ENCODE peak calls at places on chromosomes 1 and 21, in nine cellular contexts. U is spleen, T is uterus, Q is body of pancreas, Z is esophagus squamous epithelium, J is tibial nerve, K is suprapubic skin, Y is endothelial cell of umbilical vein, A is adrenal gland. D is an unnamed sample.
A peak's percentile ranks its signal among the peaks of the same experiment; 100 is the strongest.

GRCh38 chr1:157249326-157249725 is 111.1 kb upstream of the ETV3 start:
- DNase-seq in U (no peak), T (no peak), Q (no peak), Z (no peak), J (no peak), K (no peak), Y (peak; percentile 4), A (no peak), D (no peak)

GRCh38 chr1:115432061-115432460 is 94.0 kb upstream of the NGF start:
- DNase-seq in U (no peak), T (no peak), Q (no peak), Z (no peak), J (no peak), K (no peak), Y (no peak), A (no peak), D (no peak)

GRCh38 chr21:43919283-43919682 is 54.3 kb downstream of the AGPAT3 start:
- DNase-seq in U (no peak), T (no peak), Q (no peak), Z (no peak), J (no peak), K (no peak), Y (no peak), A (no peak), D (no peak)

GRCh38 chr1:235074335-235075120 is 54.1 kb downstream of the TOMM20 start:
- DNase-seq in U (peak; percentile 74), T (peak; percentile 58), Q (peak; percentile 63), Z (no peak), J (no peak), K (peak; percentile 84), Y (peak; percentile 78), A (no peak), D (no peak)

GRCh38 chr1:155008015-155008941 is 5.7 kb downstream of the ZBTB7B start:
- DNase-seq in U (peak; percentile 89), T (no peak), Q (no peak), Z (no peak), J (no peak), K (no peak), Y (no peak), A (no peak), D (no peak)

GRCh38 chr21:26389971-26390641 is 183.0 kb downstream of the CYYR1 start:
- DNase-seq in U (no peak), T (no peak), Q (no peak), Z (no peak), J (no peak), K (no peak), Y (peak; percentile 38), A (no peak), D (no peak)

GRCh38 chr1:91621907-91622306 is 121.3 kb downstream of the CDC7 start:
- DNase-seq in U (no peak), T (no peak), Q (no peak), Z (no peak), J (no peak), K (no peak), Y (peak; percentile 59), A (no peak), D (no peak)

GRCh38 chr1:145751491-145752021 is 32.3 kb downstream of the CD160 start:
- DNase-seq in U (no peak), T (no peak), Q (no peak), Z (no peak), J (peak; percentile 7), K (no peak), Y (peak; percentile 72), A (no peak), D (peak; percentile 19)

GRCh38 chr1:214337536-214337935 is 56.6 kb downstream of the SMYD2 start:
- DNase-seq in U (no peak), T (no peak), Q (no peak), Z (no peak), J (no peak), K (no peak), Y (peak; percentile 42), A (no peak), D (no peak)

GRCh38 chr1:145792484-145792883 is 31.4 kb downstream of the RNF115 start:
- DNase-seq in U (no peak), T (no peak), Q (no peak), Z (no peak), J (no peak), K (no peak), Y (no peak), A (no peak), D (no peak)

GRCh38 chr1:27966402-27967105 is 6.8 kb downstream of the XKR8 start:
- DNase-seq in U (no peak), T (no peak), Q (no peak), Z (no peak), J (no peak), K (no peak), Y (no peak), A (no peak), D (peak; percentile 22)

GRCh38 chr1:155318082-155318481 is 2.6 kb upstream of the RUSC1 start:
- DNase-seq in U (no peak), T (no peak), Q (no peak), Z (no peak), J (no peak), K (no peak), Y (no peak), A (no peak), D (no peak)

GRCh38 chr21:34593423-34593822 is 21.5 kb downstream of the RCAN1 start:
- DNase-seq in U (no peak), T (no peak), Q (peak; percentile 75), Z (no peak), J (no peak), K (no peak), Y (no peak), A (no peak), D (no peak)

GRCh38 chr1:61910035-61910434 is 167.8 kb downstream of the PATJ start:
- DNase-seq in U (no peak), T (no peak), Q (no peak), Z (no peak), J (no peak), K (no peak), Y (no peak), A (no peak), D (no peak)

GRCh38 chr1:100463809-100464424 is 74.0 kb upstream of the GPR88 start:
- DNase-seq in U (peak; percentile 88), T (no peak), Q (peak; percentile 56), Z (no peak), J (peak; percentile 47), K (no peak), Y (peak; percentile 48), A (peak; percentile 61), D (peak; percentile 39)

GRCh38 chr21:38660333-38661295 is 145.1 kb upstream of the ETS2 start:
- DNase-seq in U (no peak), T (peak; percentile 17), Q (no peak), Z (no peak), J (no peak), K (no peak), Y (no peak), A (peak; percentile 14), D (no peak)

GRCh38 chr1:84998642-84999280 is 1.8 kb upstream of the MCOLN2 start:
- DNase-seq in U (peak; percentile 75), T (no peak), Q (no peak), Z (no peak), J (no peak), K (no peak), Y (no peak), A (no peak), D (no peak)

GRCh38 chr1:205488074-205488723 is 16.3 kb upstream of the CDK18 start:
- DNase-seq in U (no peak), T (peak; percentile 48), Q (peak; percentile 61), Z (no peak), J (peak; percentile 15), K (no peak), Y (peak; percentile 47), A (peak; percentile 67), D (peak; percentile 68)

GRCh38 chr1:226821719-226822085 is 48.7 kb upstream of the PSEN2 start:
- DNase-seq in U (no peak), T (no peak), Q (no peak), Z (no peak), J (peak; percentile 28), K (no peak), Y (peak; percentile 59), A (no peak), D (no peak)

GRCh38 chr1:52751589-52752306 is 25.5 kb downstream of the ZYG11B start:
- DNase-seq in U (no peak), T (peak; percentile 18), Q (peak; percentile 38), Z (no peak), J (no peak), K (no peak), Y (peak; percentile 85), A (peak; percentile 69), D (no peak)

GRCh38 chr1:147717706-147718097 is 42.7 kb downstream of the GJA5 start:
- DNase-seq in U (no peak), T (no peak), Q (no peak), Z (no peak), J (no peak), K (no peak), Y (no peak), A (no peak), D (no peak)
- TF ChIP-seq POLR2A in U (no peak), T (no peak), Q (no peak), Z (no peak), J (no peak), K (no peak), Y (no peak), A (no peak), D (no peak)

DNA sequence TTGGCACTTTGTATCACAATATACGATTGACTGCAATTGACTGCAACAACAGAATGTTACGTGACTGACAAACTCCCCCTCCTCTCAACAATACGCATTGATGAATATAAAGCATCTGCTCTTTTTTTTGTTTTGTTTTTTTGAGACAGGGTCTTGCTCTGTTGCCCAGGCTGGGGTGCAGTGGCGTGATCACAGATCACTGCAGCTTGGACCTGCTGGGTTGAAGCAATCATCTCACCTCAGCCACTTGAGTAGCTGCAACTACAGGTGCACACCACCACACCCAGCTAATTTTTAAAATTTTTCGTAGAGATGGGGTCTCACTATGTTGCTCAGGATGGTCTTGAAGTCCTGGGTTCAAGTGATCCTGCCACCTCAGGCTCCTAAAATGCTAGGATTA is 21.3 kb upstream of the CEP85 start:
- DNase-seq in U (no peak), T (no peak), Q (no peak), Z (no peak), J (no peak), K (no peak), Y (no peak), A (no peak), D (no peak)
- TF ChIP-seq POLR2A in U (no peak), T (no peak), Q (no peak), Z (no peak), J (no peak), K (no peak), Y (no peak), A (no peak), D (no peak)

DNA sequence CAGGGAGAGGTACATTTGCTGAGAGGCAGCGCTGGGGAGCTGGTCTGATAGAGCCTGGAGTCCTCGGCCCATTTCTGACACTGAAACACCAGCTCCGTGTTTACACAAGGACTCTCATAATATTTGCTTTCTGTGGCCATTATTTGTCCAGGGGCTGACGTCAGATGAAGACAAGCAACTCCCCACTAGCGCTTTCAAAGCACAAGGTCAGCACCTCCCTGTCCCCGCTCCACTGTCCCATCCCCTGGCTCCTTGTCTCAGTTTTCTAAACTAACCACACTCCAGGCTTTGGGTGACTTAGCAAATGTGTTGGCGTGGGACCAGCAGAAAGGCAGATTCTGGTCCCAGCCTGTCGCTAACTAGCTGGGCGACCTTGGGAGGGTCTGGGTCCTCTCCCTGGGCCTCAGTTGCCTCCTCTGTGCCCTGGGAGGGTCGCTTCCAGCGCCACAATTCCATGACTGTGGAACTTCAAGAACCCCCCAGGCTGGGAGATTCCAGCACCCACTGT is 37.4 kb upstream of the ZBTB40 start:
- DNase-seq in U (no peak), T (no peak), Q (peak; percentile 93), Z (no peak), J (no peak), K (no peak), Y (no peak), A (peak; percentile 86), D (no peak)
- TF ChIP-seq POLR2A in U (no peak), T (no peak), Q (peak; percentile 31), Z (no peak), J (no peak), K (no peak), Y (no peak), A (no peak), D (no peak)

GRCh38 chr1:41381691-41382530 is 20.7 kb downstream of the FOXO6 start:
- DNase-seq in U (no peak), T (no peak), Q (peak; percentile 56), Z (no peak), J (peak; percentile 19), K (no peak), Y (peak; percentile 17), A (no peak), D (no peak)
- TF ChIP-seq POLR2A in U (no peak), T (peak; percentile 55), Q (peak; percentile 13), Z (no peak), J (peak; percentile 23), K (peak; percentile 27), Y (peak; percentile 37), A (no peak), D (no peak)